ENCODE peak calls at places on chromosomes 12 and 14, in five cellular contexts. J is endothelial cell of umbilical vein, H is left ventricle myocardium inferior, C is RWPE2, O is neural progenitor cell. I is an unnamed sample. For H3K4me1 and H3K9me3, the result is how much of the 10 kb centered on the place peaks cover.

GRCh38 chr12:2739832-2740641 is 54.7 kb upstream of the FKBP4 start:
- DNase-seq in J (peak), H (no peak), C (no peak), O (peak), I (no peak)

GRCh38 chr12:93758974-93759373 is 81.8 kb downstream of the CRADD start:
- DNase-seq in H (no peak), O (no peak), C (no peak), J (no peak), I (no peak)

GRCh38 chr12:76025601-76026575 is 5.7 kb downstream of the PHLDA1 start:
- DNase-seq in J (peak), H (no peak), C (no peak), O (no peak), I (no peak)

GRCh38 chr12:72081787-72082186 is 143.1 kb downstream of the TPH2 start:
- DNase-seq in J (no peak), O (peak), C (no peak), H (no peak), I (no peak)

GRCh38 chr12:5969974-5970690 is 25.1 kb upstream of the ANO2 start:
- DNase-seq in C (no peak), H (no peak), J (no peak), O (no peak), I (no peak)

GRCh38 chr12:124295431-124296058 is 652 bp downstream of the RFLNA start:
- DNase-seq in C (no peak), H (no peak), J (no peak), O (peak), I (no peak)

GRCh38 chr12:69131073-69131472 is 108.3 kb upstream of the CPSF6 start:
- DNase-seq in O (no peak), C (no peak), H (no peak), J (no peak), I (no peak)

GRCh38 chr12:92974759-92975158 is 45.7 kb upstream of the EEA1 start:
- DNase-seq in C (no peak), H (no peak), O (no peak), J (no peak), I (no peak)

GRCh38 chr12:14193623-14194022 is 171.9 kb upstream of the ATF7IP start:
- DNase-seq in J (no peak), H (no peak), C (no peak), O (peak), I (no peak)

DNA sequence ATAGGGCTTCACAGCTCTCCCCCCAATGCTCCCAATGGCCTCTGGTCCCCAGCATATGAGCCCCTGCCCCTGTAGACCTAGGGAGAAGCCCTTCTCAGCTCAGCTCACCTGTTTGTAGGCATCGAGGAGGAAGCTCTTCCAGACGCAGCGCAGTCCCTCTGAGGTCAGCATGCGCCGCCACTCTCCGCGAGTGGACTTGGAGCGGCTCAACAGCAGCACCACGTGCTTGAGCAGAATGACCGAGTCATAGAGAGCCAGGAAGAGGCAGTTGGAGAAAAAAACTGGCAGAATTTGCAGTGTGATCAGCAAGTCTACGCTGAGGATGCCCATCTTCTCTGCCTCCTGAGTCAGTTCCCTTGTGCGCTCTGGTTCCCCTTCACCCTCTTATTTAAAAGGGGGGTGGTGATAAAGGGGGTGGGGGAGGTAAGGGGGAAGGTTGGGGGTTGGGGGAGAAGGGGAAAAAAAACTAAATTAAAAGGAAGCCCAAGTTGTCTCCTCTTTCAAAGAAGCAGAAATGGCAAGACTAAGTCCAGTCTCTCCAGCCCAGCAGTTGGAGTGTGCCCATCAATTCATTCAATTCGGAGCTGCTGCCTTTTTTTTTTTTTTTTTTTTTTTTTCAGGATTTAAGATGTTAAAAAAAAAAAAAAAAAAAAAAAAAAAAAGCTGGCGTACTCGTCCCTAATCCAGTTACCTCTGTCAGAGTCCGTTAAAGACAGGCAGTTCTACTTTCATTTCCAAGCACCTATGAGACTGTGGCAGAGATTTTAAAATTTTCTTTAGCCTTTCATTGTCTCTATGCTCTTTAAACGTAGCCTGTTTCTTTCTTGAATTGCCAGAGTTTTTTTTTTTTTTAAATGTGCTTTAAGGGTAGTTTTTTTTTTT is at the start of gene DIO2:
- DNase-seq in H (peak), C (no peak), J (peak), O (peak), I (peak)
- H3K4me3 ChIP-seq in H (peak), C (no peak), J (no peak), O (peak), I (peak)

DNA sequence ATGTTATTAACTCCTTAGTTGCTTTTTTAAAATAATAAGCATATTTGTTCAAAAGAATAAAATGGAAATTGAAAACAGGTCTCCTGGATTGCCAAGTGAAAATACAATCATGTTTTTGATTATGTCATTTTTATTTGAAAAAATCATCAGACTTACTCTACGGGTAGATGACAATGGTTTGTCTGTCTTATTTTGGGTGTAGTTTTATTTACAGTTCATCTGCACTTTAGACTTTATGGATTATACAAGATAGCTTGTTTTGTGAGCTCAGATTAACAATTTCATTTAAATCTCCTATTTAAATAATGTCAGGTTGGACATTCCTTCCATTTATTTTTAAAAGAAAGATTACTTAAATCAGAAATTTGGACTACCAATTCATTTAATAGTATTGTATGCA is 14.8 kb downstream of the TMEM260 start:
- DNase-seq in H (no peak), O (no peak), J (no peak), C (no peak), I (no peak)
- H3K4me1 ChIP-seq in H (under half), O (under half), J (under half), C (under half), I (under half)

GRCh38 chr14:20228681-20229080 is at the start of gene OR11H7:
- DNase-seq in O (no peak), H (no peak), C (no peak), J (no peak), I (no peak)
- H3K9me3 ChIP-seq in O (under half), H (under half), C (under half), J (under half), I (under half)

GRCh38 chr14:69559581-69560011 is 15.1 kb downstream of the CCDC177 start:
- DNase-seq in C (no peak), J (no peak), H (no peak), O (peak), I (no peak)

GRCh38 chr14:69553221-69553620 is 21.4 kb downstream of the CCDC177 start:
- DNase-seq in O (no peak), H (no peak), J (no peak), C (no peak), I (no peak)

GRCh38 chr14:69548566-69548965 is 26.1 kb downstream of the CCDC177 start:
- DNase-seq in O (no peak), C (no peak), J (no peak), H (no peak), I (no peak)

GRCh38 chr14:69558774-69559173 is 15.9 kb downstream of the CCDC177 start:
- DNase-seq in C (no peak), O (no peak), H (no peak), J (no peak), I (no peak)

DNA sequence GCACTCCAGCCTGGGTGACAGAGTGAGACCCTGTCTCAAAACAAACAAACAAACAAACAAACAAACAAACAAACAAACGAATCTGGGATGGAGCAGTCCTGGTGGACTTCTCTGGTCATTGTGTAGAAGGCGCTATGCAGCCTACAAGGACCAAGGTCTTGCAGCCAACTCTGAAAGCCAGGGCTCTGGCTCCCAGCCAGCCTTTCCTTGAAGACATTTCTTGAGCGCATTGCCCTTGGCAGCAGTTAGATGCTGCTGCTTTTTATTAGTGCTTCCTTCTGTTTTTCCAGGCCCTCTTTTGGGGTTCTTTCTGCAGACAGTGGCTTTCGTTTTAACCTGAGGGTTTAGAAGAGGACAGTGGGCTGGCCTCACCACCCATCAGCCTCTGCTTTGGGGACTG is 20.2 kb downstream of the CCDC177 start:
- DNase-seq in O (no peak), C (no peak), J (no peak), H (no peak), I (no peak)
- H3K4me3 ChIP-seq in O (no peak), C (no peak), J (no peak), H (no peak), I (no peak)

GRCh38 chr14:76463105-76463504 is 87.2 kb downstream of the ESRRB start:
- DNase-seq in O (no peak), C (no peak), H (no peak), J (no peak), I (no peak)
- H3K4me1 ChIP-seq in O (under half), C (under half), H (under half), J (under half), I (under half)

DNA sequence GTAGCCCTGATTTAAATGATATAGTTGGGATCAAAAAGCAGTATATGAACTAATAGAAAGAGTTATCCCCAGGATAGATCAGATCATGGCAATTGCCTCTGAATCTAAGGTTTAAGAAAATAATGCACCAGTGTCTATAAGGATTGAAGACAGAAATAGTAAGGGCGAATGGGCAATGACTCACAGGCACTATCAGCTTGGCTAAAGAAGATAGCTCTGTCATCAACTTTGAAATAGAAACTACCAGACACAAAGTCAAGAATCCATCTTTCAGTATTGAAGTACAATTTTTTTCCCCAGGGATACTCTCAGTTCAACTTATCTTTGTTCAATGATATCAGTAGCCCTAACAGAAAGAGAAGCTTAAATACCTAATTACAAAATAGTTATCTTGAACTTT is 13.2 kb upstream of the CLEC7A start:
- DNase-seq in O (no peak), C (no peak), H (no peak), J (peak), I (no peak)
- H3K9me3 ChIP-seq in O (under half), C (under half), H (under half), J (under half), I (under half)

GRCh38 chr14:63908667-63909264 is 56.0 kb downstream of the SYNE2 start:
- DNase-seq in J (peak), O (no peak), H (no peak), C (no peak), I (no peak)

GRCh38 chr14:63910593-63911363 is 58.0 kb downstream of the SYNE2 start:
- DNase-seq in H (no peak), O (peak), C (no peak), J (no peak), I (no peak)

GRCh38 chr14:63904724-63905123 is 51.9 kb downstream of the SYNE2 start:
- DNase-seq in C (no peak), H (no peak), O (no peak), J (no peak), I (no peak)

GRCh38 chr14:63905370-63905769 is 52.6 kb downstream of the SYNE2 start:
- DNase-seq in O (no peak), J (no peak), H (no peak), C (no peak), I (no peak)

GRCh38 chr14:63909984-63910383 is 57.2 kb downstream of the SYNE2 start:
- DNase-seq in H (no peak), C (no peak), O (no peak), J (no peak), I (no peak)
- H3K4me3 ChIP-seq in H (no peak), C (no peak), O (no peak), J (no peak), I (no peak)

DNA sequence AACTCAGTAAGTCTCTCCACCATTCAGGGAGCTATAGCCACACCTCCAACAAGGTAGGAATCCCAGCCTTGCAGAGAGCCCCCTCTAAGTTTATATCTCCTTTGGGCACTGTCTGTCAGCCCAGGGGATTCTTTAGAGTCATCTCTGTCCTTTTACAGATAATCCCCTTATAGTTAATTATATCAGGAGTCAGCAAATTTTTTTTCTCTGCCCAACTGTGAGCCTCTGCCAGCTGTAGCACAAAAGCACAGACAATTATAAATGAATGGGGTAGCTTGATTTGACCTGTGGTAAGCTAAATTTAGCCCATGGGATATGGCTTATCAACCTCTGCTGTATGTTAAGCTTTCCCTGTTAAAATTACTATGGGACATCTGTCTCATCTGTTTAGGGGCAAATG is 8.3 kb downstream of the CEP128 start:
- DNase-seq in C (no peak), O (no peak), J (no peak), H (no peak), I (no peak)
- H3K4me1 ChIP-seq in C (under half), O (under half), J (under half), H (under half), I (under half)

GRCh38 chr12:34300376-34301250 is 278.3 kb downstream of the ALG10 start:
- DNase-seq in J (no peak), H (no peak), C (peak), O (no peak), I (no peak)

GRCh38 chr12:34301251-34302130 is 279.2 kb downstream of the ALG10 start:
- DNase-seq in H (no peak), C (peak), O (no peak), J (no peak), I (peak)

GRCh38 chr12:34303091-34303870 is 281.0 kb downstream of the ALG10 start:
- DNase-seq in H (no peak), O (no peak), C (peak), J (no peak), I (no peak)

GRCh38 chr12:34304001-34304400 is 281.7 kb downstream of the ALG10 start:
- DNase-seq in C (peak), J (no peak), H (no peak), O (no peak), I (peak)

GRCh38 chr12:34302131-34302885 is 280.0 kb downstream of the ALG10 start:
- DNase-seq in J (no peak), H (no peak), C (peak), O (no peak), I (peak)
- H3K9me3 ChIP-seq in J (under half), H (under half), C (under half), O (under half), I (under half)

GRCh38 chr12:65311260-65311659 is 32.8 kb downstream of the MSRB3 start:
- DNase-seq in J (no peak), C (no peak), O (no peak), H (no peak), I (no peak)

GRCh38 chr12:65306229-65306602 is 27.7 kb downstream of the MSRB3 start:
- DNase-seq in C (no peak), J (no peak), H (no peak), O (no peak), I (no peak)

GRCh38 chr12:65306603-65307501 is 28.4 kb downstream of the MSRB3 start:
- DNase-seq in O (peak), H (peak), C (no peak), J (peak), I (peak)

GRCh38 chr12:65308001-65308400 is 29.5 kb downstream of the MSRB3 start:
- DNase-seq in H (no peak), C (no peak), J (peak), O (no peak), I (no peak)

GRCh38 chr12:65308601-65309071 is 30.2 kb downstream of the MSRB3 start:
- DNase-seq in O (no peak), C (no peak), J (peak), H (no peak), I (no peak)
- H3K4me3 ChIP-seq in O (no peak), C (no peak), J (no peak), H (no peak), I (no peak)

I was measured in heart left ventricle.